ENCODE peak calls at places on chromosomes 7 and 10, in five cellular contexts. X, G, R, K and P are unnamed samples.

GRCh38 chr10:101075775-101076174 is 14.0 kb downstream of the KAZALD1 start:
- DNase-seq in X (no peak), G (peak; percentile 54), R (no peak), K (no peak), P (no peak)

GRCh38 chr10:99930731-99931550 is 78.8 kb downstream of the DNMBP start:
- DNase-seq in X (no peak), G (peak; percentile 37), R (no peak), K (no peak), P (no peak)

GRCh38 chr7:129006636-129007414 is 48.1 kb downstream of the TNPO3 start:
- DNase-seq in X (no peak), G (no peak), R (no peak), K (no peak), P (no peak)

GRCh38 chr7:33926535-33926934 is 21.2 kb downstream of the BMPER start:
- DNase-seq in X (no peak), G (no peak), R (no peak), K (no peak), P (no peak)

GRCh38 chr10:26437637-26438461 is at the start of gene APBB1IP:
- DNase-seq in X (peak; percentile 90), G (peak; percentile 68), R (peak; percentile 49), K (no peak), P (peak; percentile 86)

GRCh38 chr7:39810710-39811109 is 139.3 kb upstream of the CDK13 start:
- DNase-seq in X (no peak), G (no peak), R (no peak), K (no peak), P (no peak)

GRCh38 chr7:129925416-129926002 is 27.3 kb downstream of the UBE2H start:
- DNase-seq in X (no peak), G (no peak), R (no peak), K (peak; percentile 51), P (no peak)

GRCh38 chr10:29635711-29636144 is 957 bp upstream of the SVIL start:
- DNase-seq in X (no peak), G (no peak), R (peak; percentile 15), K (no peak), P (no peak)

GRCh38 chr10:95125582-95125981 is 56.3 kb upstream of the CYP2C8 start:
- DNase-seq in X (no peak), G (no peak), R (no peak), K (no peak), P (no peak)

GRCh38 chr7:79877874-79878465 is 256.7 kb upstream of the GNAI1 start:
- DNase-seq in X (no peak), G (no peak), R (no peak), K (no peak), P (no peak)

GRCh38 chr10:46234026-46234425 is 52.8 kb upstream of the ANTXRL start:
- DNase-seq in X (no peak), G (no peak), R (no peak), K (no peak), P (no peak)

GRCh38 chr7:124310934-124311390 is 278.1 kb upstream of the TMEM229A start:
- DNase-seq in X (peak; percentile 82), G (no peak), R (no peak), K (no peak), P (no peak)

GRCh38 chr10:98664329-98665042 is 217.8 kb upstream of the HPS1 start:
- DNase-seq in X (peak; percentile 63), G (peak; percentile 58), R (peak; percentile 29), K (no peak), P (no peak)

GRCh38 chr7:23020742-23021401 is 6.9 kb upstream of the HYCC1 start:
- DNase-seq in X (no peak), G (no peak), R (no peak), K (peak; percentile 79), P (no peak)

GRCh38 chr10:28730031-28730778 is 52.9 kb downstream of the BAMBI start:
- DNase-seq in X (peak; percentile 28), G (no peak), R (no peak), K (no peak), P (no peak)

GRCh38 chr10:61855771-61856170 is 45.7 kb upstream of the ARID5B start:
- DNase-seq in X (no peak), G (no peak), R (no peak), K (peak; percentile 26), P (no peak)

GRCh38 chr7:289209-289755 is 688 bp upstream of the FOXL3 start:
- DNase-seq in X (no peak), G (peak; percentile 85), R (peak; percentile 2), K (no peak), P (no peak)

GRCh38 chr10:97914837-97915211 is 65.2 kb downstream of the GOLGA7B start:
- DNase-seq in X (peak; percentile 89), G (peak; percentile 97), R (peak; percentile 75), K (peak; percentile 2), P (no peak)

GRCh38 chr10:34249634-34250033 is 565.5 kb downstream of the PARD3 start:
- DNase-seq in X (no peak), G (peak; percentile 56), R (no peak), K (no peak), P (no peak)

GRCh38 chr7:81301815-81302214 is 383.0 kb upstream of the SEMA3C start:
- DNase-seq in X (no peak), G (no peak), R (no peak), K (no peak), P (no peak)

GRCh38 chr10:73205956-73206355 is 38.0 kb downstream of the FAM149B1 start:
- DNase-seq in X (no peak), G (no peak), R (no peak), K (no peak), P (no peak)